ENCODE peak calls at places on chromosomes 11 and 22, in four cellular contexts. Y, Z, V and C are unnamed samples.

GRCh38 chr11:64722141-64723050 is 601 bp downstream of the NRXN2 start:
- DNase-seq in Y (no peak), Z (no peak), V (no peak), C (no peak)

GRCh38 chr22:31952459-31952858 is 8.1 kb downstream of the YWHAH start:
- DNase-seq in Y (peak), Z (peak), V (peak), C (no peak)

GRCh38 chr11:87239001-87239400 is 201.3 kb downstream of the TMEM135 start:
- DNase-seq in Y (no peak), Z (no peak), V (no peak), C (no peak)

GRCh38 chr22:19820880-19821522 is 33.7 kb downstream of the GNB1L start:
- DNase-seq in Y (no peak), Z (no peak), V (no peak), C (no peak)

GRCh38 chr11:11849127-11849746 is 7.5 kb downstream of the USP47 start:
- DNase-seq in Y (peak), Z (peak), V (peak), C (peak)

GRCh38 chr11:122853261-122853660 is 15.0 kb downstream of the CRTAM start:
- DNase-seq in Y (no peak), Z (no peak), V (no peak), C (no peak)

GRCh38 chr11:117545706-117546105 is 218.1 kb downstream of the CEP164 start:
- DNase-seq in Y (no peak), Z (no peak), V (no peak), C (no peak)

GRCh38 chr11:1307998-1308744 is 1.3 kb downstream of the TOLLIP start:
- DNase-seq in Y (no peak), Z (no peak), V (peak), C (peak)

GRCh38 chr11:78094250-78094649 is 14.6 kb upstream of the NDUFC2 start:
- DNase-seq in Y (no peak), Z (no peak), V (no peak), C (no peak)

GRCh38 chr11:78112588-78113275 is 26.7 kb downstream of the ALG8 start:
- DNase-seq in Y (no peak), Z (no peak), V (no peak), C (no peak)

GRCh38 chr11:93838967-93839366 is 11.5 kb downstream of the VSTM5 start:
- DNase-seq in Y (no peak), Z (no peak), V (no peak), C (no peak)

GRCh38 chr11:94588366-94588952 is 21.3 kb downstream of the PIWIL4 start:
- DNase-seq in Y (no peak), Z (no peak), V (no peak), C (no peak)

GRCh38 chr11:123702137-123702536 is 39.3 kb downstream of the ZNF202 start:
- DNase-seq in Y (no peak), Z (no peak), V (no peak), C (no peak)

GRCh38 chr11:35427158-35427557 is 7.8 kb upstream of the SLC1A2 start:
- DNase-seq in Y (no peak), Z (peak), V (peak), C (no peak)

GRCh38 chr11:10622957-10623787 is 54.7 kb upstream of the LYVE1 start:
- DNase-seq in Y (no peak), Z (no peak), V (peak), C (no peak)

GRCh38 chr11:87820026-87820425 is 355.2 kb downstream of the RAB38 start:
- DNase-seq in Y (no peak), Z (no peak), V (no peak), C (no peak)

GRCh38 chr11:119025978-119026766 is 4.5 kb downstream of the SLC37A4 start:
- DNase-seq in Y (no peak), Z (no peak), V (no peak), C (no peak)

GRCh38 chr22:27170491-27170890 is 513.1 kb downstream of the MIAT start:
- DNase-seq in Y (peak), Z (peak), V (peak), C (peak)

GRCh38 chr11:44113018-44113417 is 17.5 kb downstream of the EXT2 start:
- DNase-seq in Y (no peak), Z (no peak), V (no peak), C (no peak)

GRCh38 chr11:11583801-11584445 is 37.9 kb downstream of the GALNT18 start:
- DNase-seq in Y (no peak), Z (no peak), V (peak), C (no peak)

GRCh38 chr11:3614742-3615171 is 27.0 kb downstream of the ART5 start:
- DNase-seq in Y (no peak), Z (peak), V (no peak), C (peak)

GRCh38 chr11:75560644-75561043 is 1.4 kb upstream of the SERPINH1 start:
- DNase-seq in Y (no peak), Z (no peak), V (peak), C (no peak)

GRCh38 chr11:59953463-59954218 is 10.2 kb upstream of the OOSP4A start:
- DNase-seq in Y (no peak), Z (no peak), V (no peak), C (no peak)

GRCh38 chr11:103257360-103257759 is 148.1 kb downstream of the DYNC2H1 start:
- DNase-seq in Y (peak), Z (peak), V (peak), C (no peak)

GRCh38 chr11:92387882-92388281 is 163.3 kb downstream of the FAT3 start:
- DNase-seq in Y (no peak), Z (no peak), V (no peak), C (no peak)

GRCh38 chr11:113991718-113992458 is 17.0 kb downstream of the HTR3A start:
- DNase-seq in Y (no peak), Z (peak), V (no peak), C (no peak)

GRCh38 chr11:22536036-22536435 is 89.6 kb downstream of the FANCF start:
- DNase-seq in Y (no peak), Z (no peak), V (peak), C (no peak)

GRCh38 chr22:25482091-25482760 is 82.2 kb upstream of the GRK3 start:
- DNase-seq in Y (no peak), Z (no peak), V (no peak), C (no peak)

GRCh38 chr11:75668508-75669297 is at the start of gene MAP6:
- DNase-seq in Y (no peak), Z (peak), V (peak), C (no peak)

GRCh38 chr11:63961608-63962412 is 12.6 kb upstream of the COX8A start:
- DNase-seq in Y (no peak), Z (peak), V (no peak), C (no peak)

GRCh38 chr11:17476317-17477083 is at the start of gene ABCC8:
- DNase-seq in Y (no peak), Z (no peak), V (no peak), C (no peak)

GRCh38 chr22:25078591-25078990 is 121.1 kb upstream of the CRYBB3 start:
- DNase-seq in Y (no peak), Z (no peak), V (no peak), C (no peak)

GRCh38 chr11:73414977-73415492 is 38.8 kb downstream of the RELT start:
- DNase-seq in Y (no peak), Z (no peak), V (peak), C (peak)

GRCh38 chr22:29765905-29766631 is 739 bp downstream of the ZMAT5 start:
- DNase-seq in Y (no peak), Z (no peak), V (no peak), C (no peak)

GRCh38 chr22:25282671-25283561 is 63.5 kb downstream of the CRYBB2 start:
- DNase-seq in Y (no peak), Z (no peak), V (no peak), C (no peak)

GRCh38 chr11:116691779-116692178 is 81.0 kb downstream of the BUD13 start:
- DNase-seq in Y (no peak), Z (no peak), V (peak), C (peak)

GRCh38 chr11:119747868-119748660 is 19.1 kb upstream of the NECTIN1 start:
- DNase-seq in Y (no peak), Z (no peak), V (no peak), C (no peak)

GRCh38 chr11:70872950-70873735 is 379.2 kb downstream of the SHANK2 start:
- DNase-seq in Y (no peak), Z (no peak), V (no peak), C (no peak)

GRCh38 chr11:102240502-102240901 is 76.8 kb upstream of the BIRC3 start:
- DNase-seq in Y (no peak), Z (no peak), V (peak), C (no peak)

GRCh38 chr11:117646419-117646818 is 150.6 kb downstream of the DSCAML1 start:
- DNase-seq in Y (no peak), Z (no peak), V (no peak), C (no peak)